ENCODE peak calls at places on chromosomes 5 and 9, in four cellular contexts. One of them, this sample, is unnamed.

GRCh38 chr9:112378441-112379176 is 1.3 kb upstream of the HSDL2 start:
- DNase-seq in K562: no peak
- DNase-seq in HepG2: no peak
- DNase-seq in HCT116: no peak
- DNase-seq in this sample: no peak

GRCh38 chr5:80119337-80119736 is 84.2 kb downstream of the THBS4 start:
- DNase-seq in K562: no peak
- DNase-seq in HepG2: no peak
- DNase-seq in HCT116: no peak
- DNase-seq in this sample: no peak

GRCh38 chr9:79352322-79352721 is 219.4 kb upstream of the TLE4 start:
- DNase-seq in K562: no peak
- DNase-seq in HepG2: no peak
- DNase-seq in HCT116: no peak
- DNase-seq in this sample: no peak

GRCh38 chr5:131991593-131992324 is 19.7 kb downstream of the ACSL6 start:
- DNase-seq in K562: no peak
- DNase-seq in HepG2: no peak
- DNase-seq in HCT116: no peak
- DNase-seq in this sample: no peak

GRCh38 chr5:34658023-34658422 is 1.9 kb downstream of the RAI14 start:
- DNase-seq in K562: no peak
- DNase-seq in HepG2: peak; percentile 10
- DNase-seq in HCT116: no peak
- DNase-seq in this sample: no peak

GRCh38 chr5:173753307-173754168 is 134.6 kb upstream of the CPEB4 start:
- DNase-seq in K562: peak; percentile 57
- DNase-seq in HepG2: peak; percentile 82
- DNase-seq in HCT116: no peak
- DNase-seq in this sample: no peak

GRCh38 chr5:110463116-110463515 is 263.4 kb downstream of the TMEM232 start:
- DNase-seq in K562: no peak
- DNase-seq in HepG2: no peak
- DNase-seq in HCT116: no peak
- DNase-seq in this sample: no peak

GRCh38 chr9:91536211-91536691 is 112.6 kb upstream of the NFIL3 start:
- DNase-seq in K562: no peak
- DNase-seq in HepG2: peak; percentile 41
- DNase-seq in HCT116: peak; percentile 31
- DNase-seq in this sample: peak; percentile 83

GRCh38 chr5:77129386-77129785 is 42.3 kb upstream of the ZBED3 start:
- DNase-seq in K562: no peak
- DNase-seq in HepG2: peak; percentile 21
- DNase-seq in HCT116: peak; percentile 16
- DNase-seq in this sample: no peak

GRCh38 chr9:115237383-115238087 is 119.6 kb upstream of the TNC start:
- DNase-seq in K562: no peak
- DNase-seq in HepG2: no peak
- DNase-seq in HCT116: no peak
- DNase-seq in this sample: no peak

GRCh38 chr5:132754947-132755346 is 7.7 kb downstream of the CCNI2 start:
- DNase-seq in K562: no peak
- DNase-seq in HepG2: peak; percentile 49
- DNase-seq in HCT116: no peak
- DNase-seq in this sample: no peak

GRCh38 chr9:110178281-110178680 is 29.7 kb downstream of the C9orf152 start:
- DNase-seq in K562: no peak
- DNase-seq in HepG2: no peak
- DNase-seq in HCT116: no peak
- DNase-seq in this sample: no peak

GRCh38 chr9:122209451-122209850 is 19.3 kb downstream of the LHX6 start:
- DNase-seq in K562: no peak
- DNase-seq in HepG2: no peak
- DNase-seq in HCT116: no peak
- DNase-seq in this sample: no peak

GRCh38 chr5:179620293-179620692 is 3.2 kb downstream of the HNRNPH1 start:
- DNase-seq in K562: no peak
- DNase-seq in HepG2: no peak
- DNase-seq in HCT116: no peak
- DNase-seq in this sample: no peak
- H3K4me1 ChIP-seq in K562: peaks cover 50% of the 10 kb centered on the region
- H3K4me1 ChIP-seq in HepG2: peaks cover 68% of the 10 kb centered on the region
- H3K4me1 ChIP-seq in HCT116: peaks cover 16% of the 10 kb centered on the region
- H3K4me1 ChIP-seq in this sample: peaks cover 56% of the 10 kb centered on the region

DNA sequence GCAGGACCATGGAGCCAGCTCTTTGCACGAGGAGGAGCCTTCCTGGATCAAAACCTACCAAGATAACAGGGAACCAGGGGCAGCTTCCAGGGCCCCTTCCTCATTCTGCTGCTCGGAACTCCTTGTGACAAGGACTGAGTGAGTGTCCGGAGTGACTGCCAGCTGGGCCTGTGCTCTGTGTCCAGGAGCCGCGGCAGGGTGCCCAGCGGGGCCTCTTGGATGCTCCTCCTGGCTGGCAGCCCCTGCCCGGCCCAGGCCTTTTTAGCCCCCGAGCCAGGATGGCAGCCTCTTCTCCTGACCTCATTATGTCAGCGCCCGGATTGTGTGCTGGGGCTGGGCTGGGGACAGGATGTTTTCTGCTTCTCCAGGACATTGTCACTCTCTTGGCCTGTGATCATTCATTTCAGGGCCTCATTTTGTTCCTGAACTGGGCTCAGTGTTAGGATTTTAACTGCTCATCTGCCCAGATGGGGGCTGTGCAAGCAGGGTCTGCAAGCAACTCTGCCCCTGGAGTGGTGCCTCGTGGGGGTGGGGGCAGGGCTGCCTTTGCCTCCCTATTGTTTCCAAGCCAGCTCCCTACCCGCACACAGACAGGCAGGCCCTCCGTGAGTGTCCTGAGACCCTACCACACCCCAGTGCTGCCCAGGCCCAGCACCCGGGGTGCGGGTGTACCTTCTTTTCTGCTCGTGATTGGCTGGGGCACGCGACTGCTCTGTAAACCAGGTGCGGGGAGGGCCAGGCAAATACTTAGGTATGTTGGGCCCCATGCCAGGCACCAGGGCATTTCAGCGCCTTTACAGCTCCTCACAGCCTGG is 161.6 kb downstream of the COL23A1 start:
- DNase-seq in K562: no peak
- DNase-seq in HepG2: no peak
- DNase-seq in HCT116: no peak
- DNase-seq in this sample: no peak
- TF ChIP-seq TCF7L2 in K562: no peak
- TF ChIP-seq TCF7L2 in HepG2: no peak
- TF ChIP-seq TCF7L2 in HCT116: no peak
- TF ChIP-seq TCF7L2 in this sample: no peak

DNA sequence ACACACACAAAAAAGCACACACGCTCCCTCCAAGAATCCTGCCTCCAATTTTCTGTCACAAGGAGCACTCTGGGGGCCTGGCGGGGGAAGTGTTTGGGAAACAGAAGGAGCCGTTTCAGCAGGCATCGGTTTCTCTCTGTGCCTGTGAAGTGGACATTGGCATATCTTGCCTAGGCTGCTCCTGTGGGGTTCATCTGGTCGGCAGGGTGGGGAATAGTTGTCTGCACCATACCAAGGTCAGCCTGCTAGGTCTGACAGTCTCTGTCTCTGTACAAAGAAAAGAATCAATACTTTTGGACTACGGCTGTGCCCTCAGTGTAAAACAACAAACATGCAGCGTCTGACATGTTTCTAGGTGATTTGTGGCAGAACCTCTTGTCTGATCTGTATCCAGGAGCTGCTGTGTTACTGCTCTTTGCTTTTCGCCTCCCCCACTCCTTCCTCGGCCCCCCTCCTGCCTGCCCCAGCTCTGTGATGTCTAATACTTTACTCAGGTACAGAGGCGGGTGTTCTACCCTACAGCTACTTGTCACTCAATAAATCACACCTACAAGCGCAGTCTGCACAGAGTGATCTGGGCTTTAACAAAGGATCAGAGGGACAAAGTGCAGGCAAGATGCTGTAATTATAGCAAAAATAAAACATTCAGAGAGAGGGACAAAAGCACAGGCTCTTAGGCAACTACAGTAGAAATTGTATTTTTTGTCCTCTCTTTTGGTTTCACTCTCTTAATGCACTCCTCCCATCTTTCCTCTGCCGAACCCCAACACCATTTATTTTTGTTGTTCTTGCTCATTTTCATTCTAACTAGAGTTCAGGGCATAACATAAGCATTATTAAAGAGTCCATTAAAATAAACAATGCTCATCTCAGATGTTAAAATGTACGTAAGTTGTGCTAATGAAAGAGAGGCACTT is 216.7 kb downstream of the BNC2 start:
- DNase-seq in K562: no peak
- DNase-seq in HepG2: peak; percentile 42
- DNase-seq in HCT116: no peak
- DNase-seq in this sample: no peak
- H3K4me1 ChIP-seq in K562: no peaks in the 10 kb centered on the region
- H3K4me1 ChIP-seq in HepG2: peaks cover 12% of the 10 kb centered on the region
- H3K4me1 ChIP-seq in HCT116: no peaks in the 10 kb centered on the region
- H3K4me1 ChIP-seq in this sample: no peaks in the 10 kb centered on the region

GRCh38 chr5:68087866-68088265 is 127.7 kb upstream of the PIK3R1 start:
- DNase-seq in K562: no peak
- DNase-seq in HepG2: no peak
- DNase-seq in HCT116: no peak
- DNase-seq in this sample: no peak
- TF ChIP-seq TCF7L2 in K562: no peak
- TF ChIP-seq TCF7L2 in HepG2: no peak
- TF ChIP-seq TCF7L2 in HCT116: no peak
- TF ChIP-seq TCF7L2 in this sample: no peak

GRCh38 chr9:24286761-24287160 is 258.9 kb downstream of the IZUMO3 start:
- DNase-seq in K562: no peak
- DNase-seq in HepG2: no peak
- DNase-seq in HCT116: no peak
- DNase-seq in this sample: no peak
- H3K4me1 ChIP-seq in K562: no peaks in the 10 kb centered on the region
- H3K4me1 ChIP-seq in HepG2: no peaks in the 10 kb centered on the region
- H3K4me1 ChIP-seq in HCT116: no peaks in the 10 kb centered on the region
- H3K4me1 ChIP-seq in this sample: no peaks in the 10 kb centered on the region

GRCh38 chr5:11182441-11183080 is 421.5 kb upstream of the DAP start:
- DNase-seq in K562: peak; percentile 38
- DNase-seq in HepG2: peak; percentile 23
- DNase-seq in HCT116: peak; percentile 18
- DNase-seq in this sample: peak; percentile 12
- TF ChIP-seq TCF7L2 in K562: no peak
- TF ChIP-seq TCF7L2 in HepG2: no peak
- TF ChIP-seq TCF7L2 in HCT116: no peak
- TF ChIP-seq TCF7L2 in this sample: no peak

DNA sequence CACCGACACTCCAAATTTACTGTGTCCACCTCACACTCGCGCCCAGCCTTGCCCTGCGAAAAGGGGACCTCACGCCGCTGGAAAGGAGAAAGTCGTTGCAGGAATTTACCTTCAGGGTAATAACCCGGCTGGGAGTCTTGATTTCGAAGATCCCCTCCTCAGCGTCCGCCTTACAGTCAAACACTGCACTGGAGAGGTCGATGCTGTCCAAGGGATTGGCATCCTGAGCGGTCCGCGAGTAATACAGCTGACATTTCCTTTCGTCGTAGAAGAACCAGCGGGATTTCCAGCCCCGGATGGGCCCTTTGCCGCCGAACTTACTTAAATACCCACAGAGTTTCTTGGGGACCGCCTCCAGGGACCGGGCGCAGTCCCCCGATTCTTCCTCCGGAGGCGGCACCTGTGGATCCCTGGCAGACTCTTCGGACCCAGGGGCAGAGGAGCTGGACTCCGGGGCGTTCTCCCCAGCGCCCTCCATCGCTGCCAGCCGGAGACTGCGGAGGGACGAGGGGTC is 328 bp downstream of the TBC1D2 start:
- DNase-seq in K562: no peak
- DNase-seq in HepG2: no peak
- DNase-seq in HCT116: no peak
- DNase-seq in this sample: no peak
- H3K4me1 ChIP-seq in K562: peaks cover 22% of the 10 kb centered on the region
- H3K4me1 ChIP-seq in HepG2: peaks cover 23% of the 10 kb centered on the region
- H3K4me1 ChIP-seq in HCT116: peaks cover 41% of the 10 kb centered on the region
- H3K4me1 ChIP-seq in this sample: peaks cover 15% of the 10 kb centered on the region

This sample was measured in Panc1.